ENCODE peak calls at places on chromosomes 3 and 15, in nine cellular contexts. M, Y, T, E, Z, A, C, X and D are unnamed samples.

GRCh38 chr3:89155811-89156210 is 48.4 kb downstream of the EPHA3 start:
- DNase-seq in X (no peak), T (no peak), E (no peak), A (no peak), Y (no peak), Z (no peak), C (no peak), M (no peak), D (no peak)

GRCh38 chr3:83738202-83738601 is 1220.6 kb upstream of the CADM2 start:
- DNase-seq in M (no peak), A (no peak), C (no peak), T (no peak), Y (no peak), X (no peak), E (no peak), Z (no peak), D (no peak)

GRCh38 chr15:88782465-88782864 is 20.8 kb upstream of the ACAN start:
- DNase-seq in A (no peak), C (no peak), M (no peak), Z (no peak), T (no peak), X (no peak), E (no peak), Y (no peak), D (no peak)

GRCh38 chr3:31941230-31941632 is 39.8 kb downstream of the OSBPL10 start:
- DNase-seq in T (no peak), E (no peak), Z (no peak), A (no peak), M (no peak), C (no peak), X (no peak), Y (no peak), D (no peak)

GRCh38 chr3:190012784-190013183 is 107.9 kb downstream of the P3H2 start:
- DNase-seq in T (no peak), C (peak), X (no peak), M (no peak), A (no peak), E (no peak), Y (no peak), Z (no peak), D (no peak)

GRCh38 chr3:90041995-90042394 is 934.6 kb downstream of the EPHA3 start:
- DNase-seq in T (no peak), Z (no peak), A (no peak), Y (no peak), E (no peak), C (no peak), X (no peak), M (no peak), D (no peak)

GRCh38 chr3:139319428-139320402 is 24.1 kb upstream of the MRPS22 start:
- DNase-seq in T (peak), Y (no peak), M (no peak), C (no peak), Z (no peak), X (no peak), A (no peak), E (no peak), D (no peak)

GRCh38 chr3:131053021-131053420 is 26.3 kb downstream of the NEK11 start:
- DNase-seq in M (no peak), C (no peak), T (no peak), Z (no peak), X (peak), A (no peak), E (no peak), Y (no peak), D (no peak)

GRCh38 chr3:27596920-27597319 is 112.7 kb upstream of the SLC4A7 start:
- DNase-seq in T (no peak), Y (no peak), C (no peak), M (no peak), A (no peak), Z (no peak), E (no peak), X (peak), D (no peak)

GRCh38 chr3:53773586-53774368 is 72.4 kb downstream of the CHDH start:
- DNase-seq in C (no peak), A (no peak), T (no peak), M (peak), Z (peak), X (peak), E (no peak), Y (no peak), D (no peak)

GRCh38 chr15:50353251-50353998 is 1.6 kb downstream of the GABPB1 start:
- DNase-seq in A (no peak), E (no peak), M (no peak), X (peak), Z (no peak), C (no peak), Y (no peak), T (peak), D (no peak)

GRCh38 chr15:53936137-53936536 is 42.1 kb upstream of the UNC13C start:
- DNase-seq in T (no peak), Z (no peak), C (no peak), X (no peak), M (no peak), Y (no peak), A (no peak), E (no peak), D (no peak)

GRCh38 chr15:61036121-61036520 is 193.0 kb downstream of the RORA start:
- DNase-seq in A (no peak), X (no peak), Z (no peak), Y (no peak), M (no peak), C (no peak), T (no peak), E (no peak), D (no peak)

GRCh38 chr3:4824948-4825325 is 154.3 kb upstream of the BHLHE40 start:
- DNase-seq in Y (no peak), X (peak), M (no peak), C (peak), Z (no peak), E (no peak), T (peak), A (no peak), D (peak)

GRCh38 chr3:69541059-69541471 is 155.2 kb upstream of the FRMD4B start:
- DNase-seq in C (no peak), T (no peak), Y (no peak), E (no peak), Z (peak), M (no peak), X (no peak), A (no peak), D (no peak)

GRCh38 chr3:8452112-8452511 is 49.5 kb upstream of the LMCD1 start:
- DNase-seq in Z (no peak), C (no peak), M (no peak), E (no peak), Y (no peak), X (no peak), A (no peak), T (no peak), D (no peak)

GRCh38 chr15:74783072-74783807 is 1.4 kb downstream of the CSK start:
- DNase-seq in M (no peak), Z (no peak), Y (no peak), A (no peak), E (no peak), C (no peak), T (peak), X (peak), D (no peak)

DNA sequence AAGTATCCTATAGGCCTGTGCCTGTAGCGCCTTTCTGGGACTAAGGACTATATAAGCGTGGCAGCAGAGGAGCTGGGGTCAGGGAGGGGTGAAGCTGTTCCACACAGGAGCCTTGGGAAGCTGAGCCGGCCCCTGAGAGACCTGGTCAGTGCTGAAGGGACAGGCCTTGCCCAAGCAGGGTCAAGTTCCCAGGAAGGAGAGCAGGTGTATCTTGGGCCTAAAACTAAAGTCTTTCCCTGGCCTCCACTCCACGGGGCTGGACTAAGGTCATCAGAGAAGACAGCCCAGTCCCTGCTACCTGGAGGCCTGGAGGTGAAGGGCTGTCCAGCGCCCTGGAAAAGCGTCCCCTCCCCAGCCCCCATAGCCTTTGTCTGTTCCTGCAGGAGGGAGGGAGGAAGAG is 23.9 kb upstream of the NR2C2 start:
- DNase-seq in C (no peak), X (no peak), M (no peak), Y (no peak), Z (no peak), A (no peak), T (no peak), E (no peak), D (no peak)
- TF ChIP-seq POLR2A in C (no peak), X (no peak), M (no peak), Y (no peak), Z (no peak), A (no peak), T (no peak), E (no peak), D (no peak)

DNA sequence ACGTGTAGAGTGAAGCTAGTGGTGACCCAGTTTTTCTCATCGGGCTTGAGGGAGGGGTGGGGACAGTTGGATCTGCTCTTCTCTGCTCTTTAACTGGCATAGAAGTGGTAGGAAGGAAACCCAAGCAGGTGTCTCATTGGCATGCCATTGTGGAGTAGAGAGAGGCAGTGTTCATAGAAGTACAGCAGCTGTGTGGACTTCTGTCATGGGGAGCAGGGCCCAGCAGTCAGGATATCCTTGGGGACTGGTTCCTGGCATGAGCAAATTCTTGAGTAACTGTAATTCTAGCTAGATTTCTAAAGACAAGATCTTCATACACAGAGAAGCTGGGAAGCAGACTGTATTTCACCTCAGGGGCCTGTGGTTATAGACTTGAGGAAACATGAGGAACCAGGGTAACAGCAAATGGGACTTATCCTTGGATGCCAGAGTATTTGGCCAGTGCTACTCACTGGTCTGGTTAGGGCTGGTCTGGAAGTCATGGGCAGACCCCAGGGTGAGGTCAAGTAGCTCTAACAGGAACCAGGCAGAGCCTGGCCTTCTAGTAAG is 42.9 kb downstream of the CDIN1 start:
- DNase-seq in M (no peak), E (no peak), A (no peak), Z (no peak), T (no peak), X (no peak), Y (no peak), C (no peak), D (no peak)
- TF ChIP-seq POLR2A in M (no peak), E (no peak), A (no peak), Z (no peak), T (no peak), X (no peak), Y (no peak), C (no peak), D (no peak)

GRCh38 chr3:37945803-37946530 is 44.6 kb upstream of the VILL start:
- DNase-seq in Y (no peak), Z (peak), T (no peak), X (peak), E (no peak), A (no peak), C (peak), M (no peak), D (peak)
- TF ChIP-seq POLR2A in Y (no peak), Z (no peak), T (no peak), X (no peak), E (no peak), A (no peak), C (no peak), M (no peak), D (no peak)

DNA sequence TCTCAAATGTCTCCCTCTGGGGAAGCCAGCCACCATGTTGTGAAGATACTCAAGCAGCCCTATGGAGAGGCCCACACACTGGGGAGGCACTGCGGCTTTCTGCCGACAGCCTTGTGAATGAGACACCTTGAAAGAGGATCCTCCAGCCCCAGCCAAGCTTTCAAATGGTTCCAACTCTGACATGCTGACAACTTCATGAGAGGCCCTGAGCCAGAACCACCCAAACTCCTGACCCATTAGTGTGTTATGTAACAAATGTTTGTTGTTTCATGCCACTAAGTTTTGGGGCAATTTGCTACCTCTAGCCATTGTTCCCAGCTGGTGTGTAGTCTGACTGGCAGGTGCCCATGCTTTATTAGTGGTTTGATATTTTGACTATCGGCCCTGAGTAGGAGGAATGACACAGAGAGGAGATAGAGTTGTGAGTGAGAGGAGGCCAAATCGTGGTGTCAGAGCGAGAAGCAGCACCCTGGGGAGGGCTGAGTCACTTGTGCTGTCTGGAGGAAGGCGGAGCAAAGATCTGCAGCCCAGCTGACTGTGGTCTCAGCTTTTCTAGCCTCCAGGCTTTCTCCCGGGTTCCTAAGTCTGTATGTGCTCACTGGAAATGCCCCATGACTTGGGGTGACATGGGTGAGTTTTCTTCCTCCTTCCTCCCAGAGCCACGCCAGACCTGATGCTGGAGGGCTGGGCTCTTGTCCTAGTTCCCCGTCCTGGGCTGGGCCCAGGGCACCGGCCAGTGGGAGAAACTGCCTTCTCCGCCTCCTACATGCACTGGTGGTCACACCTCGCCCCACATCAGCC is 56.8 kb upstream of the BLM start:
- DNase-seq in E (peak), Y (peak), X (peak), T (peak), Z (peak), A (no peak), C (no peak), M (no peak), D (peak)
- TF ChIP-seq POLR2A in E (no peak), Y (no peak), X (no peak), T (peak), Z (no peak), A (no peak), C (no peak), M (no peak), D (no peak)